ENCODE peak calls at places on chromosome 4, in eight cellular contexts. Z is pancreas; U is Peyer's patch; L is astrocyte; P is heart right ventricle; O is effector memory CD4-positive, alpha-beta T cell; G is A673; C is cardiac muscle cell. Q is an unnamed sample.

GRCh38 chr4:3786196-3786869 is 20.1 kb downstream of the ADRA2C start:
- DNase-seq in Z (peak), P (no peak), C (no peak), G (no peak), O (no peak), L (no peak), U (peak), Q (peak)

GRCh38 chr4:181525641-181526040 is 717.6 kb upstream of the TENM3 start:
- DNase-seq in P (no peak), Z (no peak), U (no peak), O (no peak), L (no peak), C (no peak), G (no peak), Q (no peak)

GRCh38 chr4:73593631-73594241 is 26.5 kb downstream of the RASSF6 start:
- DNase-seq in U (no peak), L (no peak), C (peak), Z (no peak), G (no peak), O (no peak), P (no peak), Q (no peak)

GRCh38 chr4:165326831-165327210 is 648 bp upstream of the MSMO1 start:
- DNase-seq in P (no peak), G (no peak), Z (peak), U (peak), L (no peak), C (peak), O (no peak), Q (no peak)

GRCh38 chr4:110621839-110622751 is 782 bp downstream of the PITX2 start:
- DNase-seq in P (no peak), O (no peak), L (no peak), U (peak), C (no peak), Z (no peak), G (no peak), Q (no peak)

GRCh38 chr4:52588771-52589591 is 70.1 kb downstream of the USP46 start:
- DNase-seq in G (no peak), C (peak), O (peak), U (no peak), P (no peak), L (peak), Z (no peak), Q (no peak)

GRCh38 chr4:16516796-16517413 is 290.6 kb upstream of the TAPT1 start:
- DNase-seq in L (peak), Z (peak), G (peak), P (no peak), C (peak), O (no peak), U (no peak), Q (peak)

GRCh38 chr4:175823015-175823741 is 11.1 kb upstream of the GPM6A start:
- DNase-seq in P (no peak), Z (no peak), O (no peak), C (no peak), L (no peak), U (no peak), G (no peak), Q (no peak)

GRCh38 chr4:114349543-114350175 is 248.9 kb upstream of the UGT8 start:
- DNase-seq in L (peak), C (no peak), Z (no peak), U (no peak), O (no peak), G (no peak), P (no peak), Q (no peak)

GRCh38 chr4:123393696-123394095 is 2.9 kb upstream of the SPRY1 start:
- DNase-seq in P (no peak), C (no peak), O (no peak), Z (no peak), L (no peak), G (no peak), U (no peak), Q (no peak)

GRCh38 chr4:72451349-72451748 is 117.7 kb downstream of the ADAMTS3 start:
- DNase-seq in G (no peak), L (no peak), U (no peak), O (no peak), C (peak), P (peak), Z (no peak), Q (peak)

GRCh38 chr4:38509551-38509950 is 154.4 kb upstream of the KLF3 start:
- DNase-seq in G (no peak), U (no peak), Z (no peak), P (no peak), L (no peak), C (no peak), O (peak), Q (no peak)

GRCh38 chr4:179467890-179468289 is 2025.7 kb upstream of the AGA start:
- DNase-seq in C (no peak), G (no peak), L (no peak), O (no peak), P (no peak), U (no peak), Z (no peak), Q (no peak)

GRCh38 chr4:144948009-144948408 is 150.0 kb downstream of the ANAPC10 start:
- DNase-seq in O (no peak), G (no peak), Z (no peak), P (no peak), C (peak), U (no peak), L (peak), Q (no peak)

GRCh38 chr4:25351777-25352421 is 25.2 kb upstream of the ANAPC4 start:
- DNase-seq in Z (no peak), U (no peak), C (peak), G (no peak), L (peak), O (no peak), P (no peak), Q (no peak)

GRCh38 chr4:17817027-17817426 is 6.2 kb downstream of the NCAPG start:
- DNase-seq in G (peak), Z (no peak), C (peak), P (no peak), O (no peak), L (peak), U (no peak), Q (no peak)

GRCh38 chr4:95606739-95607138 is 58.0 kb upstream of the UNC5C start:
- DNase-seq in P (no peak), L (no peak), Z (no peak), G (no peak), O (no peak), C (no peak), U (no peak), Q (no peak)

GRCh38 chr4:154184238-154184637 is 307.4 kb downstream of the DCHS2 start:
- DNase-seq in C (no peak), O (no peak), U (no peak), L (no peak), P (no peak), Z (no peak), G (no peak), Q (no peak)

GRCh38 chr4:81404294-81404693 is 67.4 kb downstream of the RASGEF1B start:
- DNase-seq in L (no peak), C (peak), O (no peak), U (no peak), Z (no peak), P (no peak), G (no peak), Q (no peak)

GRCh38 chr4:1048781-1049590 is 37.6 kb downstream of the FGFRL1 start:
- DNase-seq in P (no peak), Z (no peak), U (peak), O (no peak), L (no peak), G (no peak), C (no peak), Q (no peak)

GRCh38 chr4:88411491-88412101 is 32.9 kb downstream of the HERC6 start:
- DNase-seq in U (no peak), O (no peak), G (no peak), L (no peak), Z (no peak), P (no peak), C (no peak), Q (no peak)

DNA sequence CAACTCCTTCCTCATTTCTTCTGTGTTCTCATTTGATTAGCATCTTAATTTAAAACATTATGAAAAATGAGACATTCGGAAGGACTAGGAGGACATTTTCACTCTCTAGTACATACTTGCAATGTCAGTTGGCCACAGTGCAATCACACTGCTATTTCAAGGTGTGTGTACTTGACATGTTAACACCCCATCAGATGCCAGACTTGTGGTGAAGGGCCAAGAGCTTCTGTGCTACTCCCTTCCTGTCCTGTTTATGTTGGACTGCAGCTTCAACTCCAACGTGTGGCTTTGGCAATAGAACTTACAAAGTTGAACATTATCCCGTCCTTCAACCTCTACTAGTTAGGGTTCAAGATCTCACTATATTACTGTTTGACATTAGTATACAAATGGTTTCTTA is 221.0 kb downstream of the PALLD start:
- DNase-seq in O (no peak), U (no peak), G (no peak), P (no peak), L (peak), Z (no peak), C (peak), Q (peak)
- H3K27ac ChIP-seq in O (no peak), U (no peak), G (no peak), P (no peak), L (no peak), Z (no peak), C (peak), Q (no peak)

GRCh38 chr4:158197194-158197593 is 13.1 kb upstream of the TMEM144 start:
- DNase-seq in Z (no peak), C (no peak), O (no peak), L (no peak), G (no peak), U (no peak), P (no peak), Q (no peak)
- H3K4me3 ChIP-seq in Z (no peak), C (no peak), O (no peak), L (no peak), G (no peak), U (no peak), P (no peak), Q (no peak)

GRCh38 chr4:39555472-39555871 is 28.2 kb upstream of the UGDH start:
- DNase-seq in O (no peak), U (no peak), L (no peak), C (no peak), P (no peak), Z (no peak), G (no peak), Q (no peak)
- H3K27ac ChIP-seq in O (no peak), U (no peak), L (no peak), C (no peak), P (no peak), Z (no peak), G (no peak), Q (no peak)

GRCh38 chr4:159267023-159267939 is 164.4 kb downstream of the RAPGEF2 start:
- DNase-seq in O (no peak), L (peak), G (no peak), C (peak), P (no peak), Z (no peak), U (no peak), Q (peak)
- H3K4me3 ChIP-seq in O (no peak), L (peak), G (no peak), C (no peak), P (peak), Z (no peak), U (no peak), Q (peak)

DNA sequence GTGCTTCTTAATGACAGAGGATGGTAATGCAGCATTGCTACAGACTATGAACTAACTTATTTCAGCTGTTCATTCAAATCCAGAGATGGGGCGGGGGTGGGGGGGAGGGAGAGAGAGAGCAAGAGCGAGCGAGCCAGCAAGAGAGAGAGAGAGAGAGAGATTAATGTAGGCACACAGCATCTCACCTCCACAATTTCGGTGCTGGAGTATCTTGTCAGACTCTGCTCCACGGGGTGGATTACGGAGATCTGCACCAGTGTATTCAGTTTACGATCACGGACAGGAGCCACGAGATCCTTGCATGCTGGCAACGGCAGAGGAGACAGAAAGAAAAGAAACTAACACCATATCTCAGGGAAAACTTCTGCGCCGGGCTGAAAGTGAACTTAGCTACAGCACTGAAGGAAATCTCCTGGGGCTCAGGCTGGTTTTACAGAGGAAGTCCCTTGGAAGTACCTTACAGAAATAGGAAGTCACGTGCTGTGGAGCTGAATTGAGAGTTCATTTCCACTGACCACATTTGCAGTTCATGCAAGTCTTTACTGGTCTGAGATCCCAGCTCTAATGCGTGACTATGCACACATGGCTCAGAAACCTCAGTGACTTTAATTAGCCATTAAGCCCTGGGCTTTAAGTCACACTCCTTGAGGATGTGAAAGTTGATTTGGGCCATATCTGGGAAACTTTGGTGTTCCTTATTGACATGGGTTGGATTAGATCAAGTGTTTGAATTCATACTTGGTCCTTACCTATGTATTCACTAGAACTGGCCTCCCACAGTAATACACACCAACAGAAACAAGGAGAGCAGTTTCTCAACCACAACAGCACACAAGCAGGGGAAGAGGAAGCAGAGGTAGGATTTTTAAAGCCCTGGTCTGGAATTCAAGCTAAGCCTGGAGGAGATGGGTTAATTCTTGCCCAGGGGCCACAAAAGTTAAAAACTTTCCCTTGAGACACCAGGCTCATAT is 440.8 kb downstream of the INPP4B start:
- DNase-seq in P (peak), Z (peak), L (peak), U (peak), C (peak), G (peak), O (peak), Q (peak)
- H3K27ac ChIP-seq in P (peak), Z (peak), L (peak), U (peak), C (peak), G (peak), O (peak), Q (peak)

Q was measured in right cardiac atrium.